ENCODE peak calls at places on chromosomes 3 and 15, in seven cellular contexts. One of them, this sample, is unnamed. For H3K36me3, the result is how much of the 10 kb centered on the place peaks cover.

GRCh38 chr3:155391583-155391982 is 98.1 kb upstream of the STRIT1 start:
- DNase-seq in RWPE2: no peak
- DNase-seq in suprapubic skin: no peak
- DNase-seq in tibial nerve: peak
- DNase-seq in MM.1S: no peak
- DNase-seq in psoas muscle: no peak
- DNase-seq in SK-N-SH: peak
- DNase-seq in this sample: no peak

GRCh38 chr15:55289011-55289572 is 521 bp downstream of the RAB27A start:
- DNase-seq in RWPE2: no peak
- DNase-seq in suprapubic skin: no peak
- DNase-seq in tibial nerve: peak
- DNase-seq in MM.1S: peak
- DNase-seq in psoas muscle: peak
- DNase-seq in SK-N-SH: no peak
- DNase-seq in this sample: no peak

GRCh38 chr3:157429703-157430102 is 6.9 kb upstream of the PTX3 start:
- DNase-seq in RWPE2: no peak
- DNase-seq in suprapubic skin: no peak
- DNase-seq in tibial nerve: no peak
- DNase-seq in MM.1S: peak
- DNase-seq in psoas muscle: no peak
- DNase-seq in SK-N-SH: no peak
- DNase-seq in this sample: no peak

GRCh38 chr3:78986702-78987101 is 781.1 kb downstream of the ROBO1 start:
- DNase-seq in RWPE2: no peak
- DNase-seq in suprapubic skin: no peak
- DNase-seq in tibial nerve: no peak
- DNase-seq in MM.1S: no peak
- DNase-seq in psoas muscle: no peak
- DNase-seq in SK-N-SH: no peak
- DNase-seq in this sample: no peak

GRCh38 chr3:81585057-81585456 is 176.4 kb downstream of the GBE1 start:
- DNase-seq in RWPE2: no peak
- DNase-seq in suprapubic skin: no peak
- DNase-seq in tibial nerve: no peak
- DNase-seq in MM.1S: no peak
- DNase-seq in psoas muscle: no peak
- DNase-seq in SK-N-SH: no peak
- DNase-seq in this sample: no peak

GRCh38 chr3:11331101-11331500 is 58.9 kb downstream of the ATG7 start:
- DNase-seq in RWPE2: no peak
- DNase-seq in suprapubic skin: no peak
- DNase-seq in tibial nerve: no peak
- DNase-seq in MM.1S: no peak
- DNase-seq in psoas muscle: no peak
- DNase-seq in SK-N-SH: no peak
- DNase-seq in this sample: no peak

GRCh38 chr3:119937229-119937628 is 155.3 kb downstream of the NR1I2 start:
- DNase-seq in RWPE2: no peak
- DNase-seq in suprapubic skin: no peak
- DNase-seq in tibial nerve: no peak
- DNase-seq in MM.1S: peak
- DNase-seq in psoas muscle: no peak
- DNase-seq in SK-N-SH: no peak
- DNase-seq in this sample: peak

GRCh38 chr3:123353852-123354238 is 95.0 kb downstream of the ADCY5 start:
- DNase-seq in RWPE2: no peak
- DNase-seq in suprapubic skin: no peak
- DNase-seq in tibial nerve: no peak
- DNase-seq in MM.1S: no peak
- DNase-seq in psoas muscle: no peak
- DNase-seq in SK-N-SH: no peak
- DNase-seq in this sample: no peak

GRCh38 chr3:134347516-134347915 is 26.7 kb downstream of the AMOTL2 start:
- DNase-seq in RWPE2: no peak
- DNase-seq in suprapubic skin: no peak
- DNase-seq in tibial nerve: no peak
- DNase-seq in MM.1S: no peak
- DNase-seq in psoas muscle: peak
- DNase-seq in SK-N-SH: no peak
- DNase-seq in this sample: no peak

GRCh38 chr3:136162322-136162721 is 33.8 kb downstream of the MSL2 start:
- DNase-seq in RWPE2: no peak
- DNase-seq in suprapubic skin: no peak
- DNase-seq in tibial nerve: no peak
- DNase-seq in MM.1S: no peak
- DNase-seq in psoas muscle: peak
- DNase-seq in SK-N-SH: no peak
- DNase-seq in this sample: no peak

GRCh38 chr3:179760944-179761343 is 108.1 kb downstream of the USP13 start:
- DNase-seq in RWPE2: no peak
- DNase-seq in suprapubic skin: no peak
- DNase-seq in tibial nerve: no peak
- DNase-seq in MM.1S: no peak
- DNase-seq in psoas muscle: peak
- DNase-seq in SK-N-SH: no peak
- DNase-seq in this sample: no peak

GRCh38 chr3:37163262-37164020 is 10.9 kb downstream of the LRRFIP2 start:
- DNase-seq in RWPE2: no peak
- DNase-seq in suprapubic skin: no peak
- DNase-seq in tibial nerve: no peak
- DNase-seq in MM.1S: no peak
- DNase-seq in psoas muscle: no peak
- DNase-seq in SK-N-SH: peak
- DNase-seq in this sample: no peak

GRCh38 chr15:79987569-79987955 is 16.6 kb upstream of the BCL2A1 start:
- DNase-seq in RWPE2: no peak
- DNase-seq in suprapubic skin: no peak
- DNase-seq in tibial nerve: no peak
- DNase-seq in MM.1S: no peak
- DNase-seq in psoas muscle: no peak
- DNase-seq in SK-N-SH: no peak
- DNase-seq in this sample: no peak

GRCh38 chr3:75192065-75192658 is 472.0 kb upstream of the FRG2C start:
- DNase-seq in RWPE2: no peak
- DNase-seq in suprapubic skin: no peak
- DNase-seq in tibial nerve: peak
- DNase-seq in MM.1S: peak
- DNase-seq in psoas muscle: no peak
- DNase-seq in SK-N-SH: peak
- DNase-seq in this sample: no peak

GRCh38 chr3:126348308-126348920 is 8.8 kb downstream of the KLF15 start:
- DNase-seq in RWPE2: peak
- DNase-seq in suprapubic skin: peak
- DNase-seq in tibial nerve: peak
- DNase-seq in MM.1S: peak
- DNase-seq in psoas muscle: peak
- DNase-seq in SK-N-SH: peak
- DNase-seq in this sample: no peak

GRCh38 chr3:194046995-194047681 is 88.8 kb upstream of the HES1 start:
- DNase-seq in RWPE2: no peak
- DNase-seq in suprapubic skin: no peak
- DNase-seq in tibial nerve: peak
- DNase-seq in MM.1S: peak
- DNase-seq in psoas muscle: peak
- DNase-seq in SK-N-SH: peak
- DNase-seq in this sample: no peak

GRCh38 chr3:150059729-150060128 is 89.0 kb upstream of the PFN2 start:
- DNase-seq in RWPE2: no peak
- DNase-seq in suprapubic skin: no peak
- DNase-seq in tibial nerve: no peak
- DNase-seq in MM.1S: no peak
- DNase-seq in psoas muscle: no peak
- DNase-seq in SK-N-SH: no peak
- DNase-seq in this sample: no peak
- TF ChIP-seq CTCF in RWPE2: no peak
- TF ChIP-seq CTCF in suprapubic skin: no peak
- TF ChIP-seq CTCF in tibial nerve: no peak
- TF ChIP-seq CTCF in MM.1S: no peak
- TF ChIP-seq CTCF in psoas muscle: no peak
- TF ChIP-seq CTCF in SK-N-SH: no peak
- TF ChIP-seq CTCF in this sample: no peak

GRCh38 chr3:172711457-172711800 is 562 bp upstream of the NCEH1 start:
- DNase-seq in RWPE2: no peak
- DNase-seq in suprapubic skin: no peak
- DNase-seq in tibial nerve: no peak
- DNase-seq in MM.1S: peak
- DNase-seq in psoas muscle: no peak
- DNase-seq in SK-N-SH: peak
- DNase-seq in this sample: no peak
- H3K4me3 ChIP-seq in RWPE2: peak
- H3K4me3 ChIP-seq in suprapubic skin: peak
- H3K4me3 ChIP-seq in tibial nerve: peak
- H3K4me3 ChIP-seq in MM.1S: peak
- H3K4me3 ChIP-seq in psoas muscle: peak
- H3K4me3 ChIP-seq in SK-N-SH: peak
- H3K4me3 ChIP-seq in this sample: peak

DNA sequence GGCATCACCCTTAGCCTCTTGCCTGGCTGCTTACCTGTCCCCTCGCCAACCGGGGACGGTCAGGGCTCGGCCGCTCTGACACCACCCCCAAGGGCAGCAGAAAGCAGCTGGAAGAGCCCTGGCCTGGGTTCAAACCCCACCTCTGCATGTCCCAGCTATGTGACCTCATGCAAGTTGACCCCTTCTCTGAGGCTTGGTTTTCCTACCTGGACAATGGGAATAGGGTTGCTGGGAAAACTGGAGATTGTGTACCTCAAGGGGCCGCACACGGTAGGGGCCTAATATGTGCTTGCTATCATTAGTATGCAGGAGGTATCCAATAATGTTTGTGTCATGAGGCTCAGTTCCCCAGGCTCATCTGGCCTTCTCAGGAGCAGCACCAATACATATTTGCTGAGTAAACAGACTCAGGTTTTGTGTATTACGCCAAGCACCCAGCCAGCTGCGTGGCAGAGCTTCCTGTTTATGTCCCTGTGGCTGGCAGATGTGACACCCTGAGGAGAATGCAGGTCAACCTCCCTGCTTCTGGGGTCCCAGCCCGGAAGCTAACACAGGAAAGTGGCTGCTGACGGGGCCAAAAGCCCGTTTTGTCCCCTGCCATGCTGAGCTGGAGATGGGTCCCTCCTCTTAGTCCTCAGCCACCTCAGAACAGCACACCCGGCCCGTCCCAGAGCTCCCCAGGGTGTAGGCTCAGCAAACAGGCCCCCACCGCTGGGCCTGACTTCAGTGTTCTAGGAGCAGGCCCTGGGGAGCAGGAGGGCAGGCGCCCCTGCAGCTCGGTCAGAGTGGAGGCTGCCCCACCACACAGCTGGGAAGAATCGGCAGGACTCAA is 29.7 kb downstream of the PLXND1 start:
- DNase-seq in RWPE2: no peak
- DNase-seq in suprapubic skin: no peak
- DNase-seq in tibial nerve: peak
- DNase-seq in MM.1S: peak
- DNase-seq in psoas muscle: no peak
- DNase-seq in SK-N-SH: no peak
- DNase-seq in this sample: peak
- H3K36me3 ChIP-seq in RWPE2: under half
- H3K36me3 ChIP-seq in suprapubic skin: half or more
- H3K36me3 ChIP-seq in tibial nerve: under half
- H3K36me3 ChIP-seq in MM.1S: under half
- H3K36me3 ChIP-seq in psoas muscle: under half
- H3K36me3 ChIP-seq in SK-N-SH: under half
- H3K36me3 ChIP-seq in this sample: under half

GRCh38 chr15:97545799-97546198 is 414.7 kb upstream of the ARRDC4 start:
- DNase-seq in RWPE2: no peak
- DNase-seq in suprapubic skin: no peak
- DNase-seq in tibial nerve: no peak
- DNase-seq in MM.1S: no peak
- DNase-seq in psoas muscle: no peak
- DNase-seq in SK-N-SH: no peak
- DNase-seq in this sample: no peak

DNA sequence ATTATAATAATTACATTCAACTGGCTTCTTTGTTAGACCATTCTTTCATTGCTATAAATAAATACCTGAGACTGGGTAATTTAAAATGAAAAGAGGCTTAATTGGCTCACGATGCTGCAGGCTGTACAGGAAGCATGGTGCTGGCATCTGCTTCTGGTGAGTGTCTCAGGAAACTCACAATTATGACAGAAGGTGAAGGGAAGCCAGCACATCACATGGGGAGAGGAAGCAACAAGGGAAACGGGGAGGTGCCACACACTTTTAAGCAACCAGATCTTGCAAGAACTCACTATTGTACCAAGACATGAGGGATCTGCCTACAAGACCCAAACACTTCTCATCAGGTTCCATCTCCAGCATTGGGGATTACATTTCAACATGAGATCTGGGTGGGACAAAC is 413.1 kb upstream of the ARRDC4 start:
- DNase-seq in RWPE2: no peak
- DNase-seq in suprapubic skin: no peak
- DNase-seq in tibial nerve: no peak
- DNase-seq in MM.1S: no peak
- DNase-seq in psoas muscle: no peak
- DNase-seq in SK-N-SH: no peak
- DNase-seq in this sample: no peak
- TF ChIP-seq CTCF in RWPE2: no peak
- TF ChIP-seq CTCF in suprapubic skin: no peak
- TF ChIP-seq CTCF in tibial nerve: no peak
- TF ChIP-seq CTCF in MM.1S: no peak
- TF ChIP-seq CTCF in psoas muscle: no peak
- TF ChIP-seq CTCF in SK-N-SH: no peak
- TF ChIP-seq CTCF in this sample: no peak

GRCh38 chr3:106172780-106173179 is 304.0 kb upstream of the CBLB start:
- DNase-seq in RWPE2: no peak
- DNase-seq in suprapubic skin: no peak
- DNase-seq in tibial nerve: no peak
- DNase-seq in MM.1S: no peak
- DNase-seq in psoas muscle: no peak
- DNase-seq in SK-N-SH: no peak
- DNase-seq in this sample: peak

DNA sequence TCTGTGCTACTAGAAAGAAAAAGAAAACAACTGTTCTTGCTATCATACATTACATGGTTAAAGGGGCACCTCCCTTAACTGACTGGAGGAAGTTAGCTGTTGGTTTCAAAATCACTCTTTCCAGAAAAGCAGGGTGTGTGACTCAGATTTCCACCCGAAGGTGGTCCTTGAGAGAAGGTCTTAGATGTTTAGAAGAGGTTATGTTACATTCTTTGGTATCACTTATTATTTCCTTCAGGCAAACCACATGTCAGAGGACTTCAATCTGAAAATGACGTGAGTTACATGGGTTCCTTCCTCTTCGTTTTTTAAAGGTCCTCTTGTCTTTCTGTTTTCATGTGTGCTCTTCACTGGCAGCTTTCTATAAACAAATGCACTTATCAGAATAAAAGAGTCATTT is 307.9 kb upstream of the CBLB start:
- DNase-seq in RWPE2: no peak
- DNase-seq in suprapubic skin: no peak
- DNase-seq in tibial nerve: no peak
- DNase-seq in MM.1S: no peak
- DNase-seq in psoas muscle: no peak
- DNase-seq in SK-N-SH: no peak
- DNase-seq in this sample: peak
- H3K4me3 ChIP-seq in RWPE2: no peak
- H3K4me3 ChIP-seq in suprapubic skin: peak
- H3K4me3 ChIP-seq in tibial nerve: peak
- H3K4me3 ChIP-seq in MM.1S: no peak
- H3K4me3 ChIP-seq in psoas muscle: no peak
- H3K4me3 ChIP-seq in SK-N-SH: no peak
- H3K4me3 ChIP-seq in this sample: no peak

This sample was measured in GM06990.